ENCODE peak calls at places on chromosome 20, in six cellular contexts. One of them, this sample, is unnamed.

GRCh38 chr20:37533154-37533715 is 5.6 kb upstream of the BLCAP start:
- DNase-seq in heart right ventricle: no peak
- DNase-seq in CD8-positive, alpha-beta T cell: no peak
- DNase-seq in OCI-LY7: no peak
- DNase-seq in tibial nerve: no peak
- DNase-seq in foreskin fibroblast: no peak
- DNase-seq in this sample: no peak

GRCh38 chr20:37376791-37377190 is 30.9 kb downstream of the SRC start:
- DNase-seq in CD8-positive, alpha-beta T cell: no peak
- DNase-seq in heart right ventricle: no peak
- DNase-seq in foreskin fibroblast: no peak
- DNase-seq in OCI-LY7: no peak
- DNase-seq in tibial nerve: no peak
- DNase-seq in this sample: no peak

GRCh38 chr20:42889517-42889916 is 300.2 kb downstream of the PTPRT start:
- DNase-seq in CD8-positive, alpha-beta T cell: no peak
- DNase-seq in tibial nerve: no peak
- DNase-seq in foreskin fibroblast: no peak
- DNase-seq in OCI-LY7: no peak
- DNase-seq in heart right ventricle: no peak
- DNase-seq in this sample: no peak

GRCh38 chr20:18056174-18057105 is 1.3 kb downstream of the OVOL2 start:
- DNase-seq in heart right ventricle: no peak
- DNase-seq in tibial nerve: no peak
- DNase-seq in CD8-positive, alpha-beta T cell: no peak
- DNase-seq in OCI-LY7: no peak
- DNase-seq in foreskin fibroblast: peak; percentile 46
- DNase-seq in this sample: no peak

GRCh38 chr20:38585404-38586180 is 4.6 kb downstream of the ADIG start:
- DNase-seq in foreskin fibroblast: no peak
- DNase-seq in heart right ventricle: no peak
- DNase-seq in OCI-LY7: no peak
- DNase-seq in CD8-positive, alpha-beta T cell: no peak
- DNase-seq in tibial nerve: no peak
- DNase-seq in this sample: no peak

GRCh38 chr20:17225891-17226409 is 890 bp upstream of the PCSK2 start:
- DNase-seq in heart right ventricle: no peak
- DNase-seq in OCI-LY7: no peak
- DNase-seq in CD8-positive, alpha-beta T cell: no peak
- DNase-seq in tibial nerve: no peak
- DNase-seq in foreskin fibroblast: no peak
- DNase-seq in this sample: no peak

GRCh38 chr20:25271486-25272222 is 23.8 kb downstream of the PYGB start:
- DNase-seq in OCI-LY7: no peak
- DNase-seq in foreskin fibroblast: no peak
- DNase-seq in heart right ventricle: peak; percentile 1
- DNase-seq in CD8-positive, alpha-beta T cell: no peak
- DNase-seq in tibial nerve: no peak
- DNase-seq in this sample: no peak

GRCh38 chr20:32574296-32575226 is 10.6 kb downstream of the NOL4L start:
- DNase-seq in tibial nerve: no peak
- DNase-seq in OCI-LY7: no peak
- DNase-seq in foreskin fibroblast: peak; percentile 88
- DNase-seq in CD8-positive, alpha-beta T cell: no peak
- DNase-seq in heart right ventricle: peak; percentile 16
- DNase-seq in this sample: no peak

GRCh38 chr20:41432620-41433602 is 66.3 kb upstream of the EMILIN3 start:
- DNase-seq in foreskin fibroblast: no peak
- DNase-seq in heart right ventricle: no peak
- DNase-seq in tibial nerve: no peak
- DNase-seq in OCI-LY7: no peak
- DNase-seq in CD8-positive, alpha-beta T cell: no peak
- DNase-seq in this sample: no peak

GRCh38 chr20:21571841-21572690 is 58.2 kb upstream of the NKX2-2 start:
- DNase-seq in heart right ventricle: no peak
- DNase-seq in foreskin fibroblast: peak; percentile 10
- DNase-seq in CD8-positive, alpha-beta T cell: no peak
- DNase-seq in OCI-LY7: peak; percentile 40
- DNase-seq in tibial nerve: no peak
- DNase-seq in this sample: no peak

GRCh38 chr20:44598413-44599290 is 16.3 kb downstream of the PKIG start:
- DNase-seq in heart right ventricle: peak; percentile 83
- DNase-seq in foreskin fibroblast: no peak
- DNase-seq in CD8-positive, alpha-beta T cell: no peak
- DNase-seq in OCI-LY7: peak; percentile 40
- DNase-seq in tibial nerve: no peak
- DNase-seq in this sample: no peak

GRCh38 chr20:22583773-22584629 is at the start of gene FOXA2:
- DNase-seq in heart right ventricle: no peak
- DNase-seq in CD8-positive, alpha-beta T cell: no peak
- DNase-seq in OCI-LY7: no peak
- DNase-seq in tibial nerve: no peak
- DNase-seq in foreskin fibroblast: no peak
- DNase-seq in this sample: no peak

GRCh38 chr20:33947709-33948295 is 45.9 kb upstream of the RALY start:
- DNase-seq in CD8-positive, alpha-beta T cell: peak; percentile 41
- DNase-seq in heart right ventricle: no peak
- DNase-seq in OCI-LY7: peak; percentile 87
- DNase-seq in foreskin fibroblast: peak; percentile 38
- DNase-seq in tibial nerve: no peak
- DNase-seq in this sample: peak; percentile 62

GRCh38 chr20:58722877-58723627 is 30.5 kb downstream of the NPEPL1 start:
- DNase-seq in foreskin fibroblast: no peak
- DNase-seq in CD8-positive, alpha-beta T cell: no peak
- DNase-seq in tibial nerve: no peak
- DNase-seq in OCI-LY7: no peak
- DNase-seq in heart right ventricle: no peak
- DNase-seq in this sample: no peak

GRCh38 chr20:41334036-41334435 is 6.6 kb upstream of the LPIN3 start:
- DNase-seq in OCI-LY7: no peak
- DNase-seq in foreskin fibroblast: no peak
- DNase-seq in heart right ventricle: no peak
- DNase-seq in tibial nerve: no peak
- DNase-seq in CD8-positive, alpha-beta T cell: no peak
- DNase-seq in this sample: no peak

GRCh38 chr20:32449890-32450401 is 91.8 kb downstream of the ASXL1 start:
- DNase-seq in CD8-positive, alpha-beta T cell: no peak
- DNase-seq in OCI-LY7: no peak
- DNase-seq in tibial nerve: no peak
- DNase-seq in foreskin fibroblast: peak; percentile 28
- DNase-seq in heart right ventricle: no peak
- DNase-seq in this sample: peak; percentile 60

GRCh38 chr20:47927944-47928343 is 142.7 kb upstream of the SULF2 start:
- DNase-seq in foreskin fibroblast: no peak
- DNase-seq in OCI-LY7: no peak
- DNase-seq in tibial nerve: no peak
- DNase-seq in CD8-positive, alpha-beta T cell: no peak
- DNase-seq in heart right ventricle: no peak
- DNase-seq in this sample: no peak

GRCh38 chr20:1087311-1087710 is 31.1 kb upstream of the PSMF1 start:
- DNase-seq in CD8-positive, alpha-beta T cell: no peak
- DNase-seq in OCI-LY7: no peak
- DNase-seq in heart right ventricle: no peak
- DNase-seq in tibial nerve: no peak
- DNase-seq in foreskin fibroblast: no peak
- DNase-seq in this sample: no peak

GRCh38 chr20:62446398-62446985 is 19.2 kb upstream of the RBBP8NL start:
- DNase-seq in CD8-positive, alpha-beta T cell: no peak
- DNase-seq in foreskin fibroblast: no peak
- DNase-seq in OCI-LY7: no peak
- DNase-seq in tibial nerve: no peak
- DNase-seq in heart right ventricle: no peak
- DNase-seq in this sample: no peak
- TF ChIP-seq CTCF in CD8-positive, alpha-beta T cell: no peak
- TF ChIP-seq CTCF in foreskin fibroblast: no peak
- TF ChIP-seq CTCF in OCI-LY7: no peak
- TF ChIP-seq CTCF in tibial nerve: no peak
- TF ChIP-seq CTCF in heart right ventricle: no peak
- TF ChIP-seq CTCF in this sample: no peak

GRCh38 chr20:50455656-50456451 is 54.3 kb upstream of the PTPN1 start:
- DNase-seq in heart right ventricle: no peak
- DNase-seq in tibial nerve: no peak
- DNase-seq in foreskin fibroblast: no peak
- DNase-seq in OCI-LY7: no peak
- DNase-seq in CD8-positive, alpha-beta T cell: no peak
- DNase-seq in this sample: no peak

GRCh38 chr20:50453533-50453932 is 56.6 kb upstream of the PTPN1 start:
- DNase-seq in CD8-positive, alpha-beta T cell: no peak
- DNase-seq in tibial nerve: no peak
- DNase-seq in heart right ventricle: no peak
- DNase-seq in foreskin fibroblast: no peak
- DNase-seq in OCI-LY7: no peak
- DNase-seq in this sample: no peak

GRCh38 chr20:50459124-50459918 is 50.9 kb upstream of the PTPN1 start:
- DNase-seq in heart right ventricle: no peak
- DNase-seq in tibial nerve: no peak
- DNase-seq in foreskin fibroblast: no peak
- DNase-seq in CD8-positive, alpha-beta T cell: no peak
- DNase-seq in OCI-LY7: no peak
- DNase-seq in this sample: no peak

GRCh38 chr20:50460115-50460607 is 50.0 kb upstream of the PTPN1 start:
- DNase-seq in foreskin fibroblast: no peak
- DNase-seq in tibial nerve: no peak
- DNase-seq in heart right ventricle: no peak
- DNase-seq in OCI-LY7: no peak
- DNase-seq in CD8-positive, alpha-beta T cell: no peak
- DNase-seq in this sample: no peak

GRCh38 chr20:50456452-50457324 is 53.5 kb upstream of the PTPN1 start:
- DNase-seq in tibial nerve: no peak
- DNase-seq in CD8-positive, alpha-beta T cell: no peak
- DNase-seq in OCI-LY7: peak; percentile 8
- DNase-seq in heart right ventricle: no peak
- DNase-seq in foreskin fibroblast: no peak
- DNase-seq in this sample: no peak
- TF ChIP-seq CTCF in tibial nerve: no peak
- TF ChIP-seq CTCF in CD8-positive, alpha-beta T cell: no peak
- TF ChIP-seq CTCF in OCI-LY7: peak; percentile 38
- TF ChIP-seq CTCF in heart right ventricle: peak; percentile 12
- TF ChIP-seq CTCF in foreskin fibroblast: no peak
- TF ChIP-seq CTCF in this sample: peak; percentile 2

GRCh38 chr20:46786566-46786965 is 77.1 kb downstream of the SLC2A10 start:
- DNase-seq in heart right ventricle: no peak
- DNase-seq in CD8-positive, alpha-beta T cell: no peak
- DNase-seq in foreskin fibroblast: no peak
- DNase-seq in tibial nerve: no peak
- DNase-seq in OCI-LY7: no peak
- DNase-seq in this sample: no peak

GRCh38 chr20:46787986-46788762 is 78.7 kb downstream of the SLC2A10 start:
- DNase-seq in heart right ventricle: no peak
- DNase-seq in OCI-LY7: no peak
- DNase-seq in foreskin fibroblast: peak; percentile 13
- DNase-seq in tibial nerve: no peak
- DNase-seq in CD8-positive, alpha-beta T cell: no peak
- DNase-seq in this sample: peak; percentile 68

GRCh38 chr20:46797201-46797600 is 87.8 kb downstream of the SLC2A10 start:
- DNase-seq in foreskin fibroblast: no peak
- DNase-seq in CD8-positive, alpha-beta T cell: no peak
- DNase-seq in tibial nerve: no peak
- DNase-seq in OCI-LY7: no peak
- DNase-seq in heart right ventricle: no peak
- DNase-seq in this sample: no peak

GRCh38 chr20:46789339-46789984 is 80.0 kb downstream of the SLC2A10 start:
- DNase-seq in CD8-positive, alpha-beta T cell: no peak
- DNase-seq in tibial nerve: no peak
- DNase-seq in OCI-LY7: no peak
- DNase-seq in foreskin fibroblast: no peak
- DNase-seq in heart right ventricle: no peak
- DNase-seq in this sample: no peak

DNA sequence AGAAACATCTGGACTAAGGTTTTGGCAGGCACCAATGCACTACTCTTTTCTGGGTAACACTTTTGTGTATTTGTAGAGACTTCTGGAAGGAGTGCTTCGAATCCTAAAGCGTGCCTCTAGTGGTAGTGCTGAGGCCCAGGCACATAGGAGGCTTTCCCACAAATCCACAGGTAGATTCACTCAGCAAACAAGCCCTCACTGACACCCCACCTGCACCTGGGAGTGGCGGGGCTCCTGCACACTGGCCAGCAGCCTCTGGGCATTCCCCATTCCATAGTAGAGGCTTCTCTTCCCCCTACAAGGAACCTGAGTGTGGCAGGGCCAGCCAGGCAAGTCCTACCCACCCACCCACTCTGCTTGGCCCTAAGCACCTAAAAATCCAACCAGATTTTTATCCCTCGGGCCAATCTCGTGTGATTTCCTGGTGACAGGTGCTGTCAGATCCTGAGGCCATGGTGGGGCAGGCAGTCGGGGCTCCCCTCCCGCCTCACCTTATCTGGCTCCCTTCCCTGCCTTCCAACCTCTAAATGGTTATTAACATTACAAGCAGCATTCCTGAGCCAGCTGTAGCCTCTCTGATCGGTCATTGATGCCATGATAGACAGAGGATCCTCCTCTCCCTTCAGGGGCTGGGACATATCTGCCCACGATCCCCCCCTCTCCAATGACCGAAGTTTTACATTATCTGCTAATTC is 82.4 kb downstream of the SLC2A10 start:
- DNase-seq in heart right ventricle: no peak
- DNase-seq in OCI-LY7: no peak
- DNase-seq in tibial nerve: no peak
- DNase-seq in CD8-positive, alpha-beta T cell: no peak
- DNase-seq in foreskin fibroblast: no peak
- DNase-seq in this sample: no peak
- TF ChIP-seq CTCF in heart right ventricle: no peak
- TF ChIP-seq CTCF in OCI-LY7: no peak
- TF ChIP-seq CTCF in tibial nerve: no peak
- TF ChIP-seq CTCF in CD8-positive, alpha-beta T cell: no peak
- TF ChIP-seq CTCF in foreskin fibroblast: no peak
- TF ChIP-seq CTCF in this sample: no peak

GRCh38 chr20:4765681-4766080 is 44.0 kb downstream of the PRND start:
- DNase-seq in heart right ventricle: no peak
- DNase-seq in foreskin fibroblast: no peak
- DNase-seq in tibial nerve: no peak
- DNase-seq in OCI-LY7: no peak
- DNase-seq in CD8-positive, alpha-beta T cell: no peak
- DNase-seq in this sample: no peak

GRCh38 chr20:4772132-4772531 is 50.4 kb downstream of the PRND start:
- DNase-seq in heart right ventricle: no peak
- DNase-seq in foreskin fibroblast: no peak
- DNase-seq in tibial nerve: no peak
- DNase-seq in CD8-positive, alpha-beta T cell: no peak
- DNase-seq in OCI-LY7: no peak
- DNase-seq in this sample: no peak

GRCh38 chr20:4766631-4767030 is 44.9 kb downstream of the PRND start:
- DNase-seq in tibial nerve: no peak
- DNase-seq in CD8-positive, alpha-beta T cell: no peak
- DNase-seq in heart right ventricle: no peak
- DNase-seq in foreskin fibroblast: no peak
- DNase-seq in OCI-LY7: no peak
- DNase-seq in this sample: no peak

GRCh38 chr20:4767084-4767483 is 45.4 kb downstream of the PRND start:
- DNase-seq in CD8-positive, alpha-beta T cell: no peak
- DNase-seq in tibial nerve: no peak
- DNase-seq in foreskin fibroblast: no peak
- DNase-seq in OCI-LY7: no peak
- DNase-seq in heart right ventricle: no peak
- DNase-seq in this sample: no peak

DNA sequence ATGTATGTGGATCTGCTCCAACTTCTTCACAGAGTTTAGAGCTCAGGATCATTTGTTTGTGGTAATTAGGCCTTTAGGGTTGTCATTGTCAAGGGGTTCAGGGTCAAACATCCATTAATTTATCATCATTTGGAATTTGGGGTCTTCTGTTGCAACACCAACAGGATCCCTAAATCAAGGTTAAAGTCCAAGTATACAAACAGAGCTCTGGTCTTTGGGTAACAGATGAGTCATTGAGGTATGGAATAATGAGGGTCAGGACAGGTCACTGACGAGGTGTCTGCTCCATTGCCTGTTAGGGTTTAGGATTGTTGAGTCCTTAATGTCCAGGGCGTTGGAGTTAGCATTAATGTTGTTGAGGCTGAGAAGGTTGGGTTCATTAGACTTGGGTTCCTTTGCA is 47.6 kb downstream of the PRND start:
- DNase-seq in heart right ventricle: no peak
- DNase-seq in OCI-LY7: no peak
- DNase-seq in foreskin fibroblast: no peak
- DNase-seq in CD8-positive, alpha-beta T cell: no peak
- DNase-seq in tibial nerve: no peak
- DNase-seq in this sample: no peak
- TF ChIP-seq CTCF in heart right ventricle: no peak
- TF ChIP-seq CTCF in OCI-LY7: no peak
- TF ChIP-seq CTCF in foreskin fibroblast: no peak
- TF ChIP-seq CTCF in CD8-positive, alpha-beta T cell: no peak
- TF ChIP-seq CTCF in tibial nerve: no peak
- TF ChIP-seq CTCF in this sample: no peak